ENCODE peak calls at places on chromosomes 12 and 14, in four cellular contexts. N, U, A and G are unnamed samples.
A peak's percentile ranks its signal among the peaks of the same experiment; 100 is the strongest.

GRCh38 chr12:3160081-3160480 is 82.9 kb downstream of the TSPAN9 start:
- DNase-seq in N (no peak), U (no peak), A (no peak), G (peak; percentile 49)

GRCh38 chr12:13627536-13627935 is 353.9 kb downstream of the GRIN2B start:
- DNase-seq in N (no peak), U (no peak), A (no peak), G (no peak)

GRCh38 chr12:20810487-20810886 is at the start of gene SLCO1B3:
- DNase-seq in N (no peak), U (no peak), A (no peak), G (no peak)

GRCh38 chr12:116880213-116880816 is 926 bp downstream of the HRK start:
- DNase-seq in N (no peak), U (no peak), A (no peak), G (no peak)

GRCh38 chr12:48084066-48084465 is 21.8 kb downstream of the SENP1 start:
- DNase-seq in N (no peak), U (no peak), A (no peak), G (peak; percentile 13)

GRCh38 chr12:85299058-85299457 is 19.0 kb downstream of the ALX1 start:
- DNase-seq in N (no peak), U (no peak), A (no peak), G (no peak)

GRCh38 chr14:92456215-92457017 is 57.2 kb upstream of the RIN3 start:
- DNase-seq in N (peak; percentile 53), U (no peak), A (peak; percentile 34), G (peak; percentile 70)

GRCh38 chr12:32987526-32987925 is 90.9 kb upstream of the PKP2 start:
- DNase-seq in N (no peak), U (no peak), A (no peak), G (no peak)

GRCh38 chr12:76628745-76629144 is 69.2 kb upstream of the OSBPL8 start:
- DNase-seq in N (no peak), U (no peak), A (no peak), G (no peak)

GRCh38 chr12:124411953-124412645 is 117.2 kb downstream of the RFLNA start:
- DNase-seq in N (no peak), U (no peak), A (no peak), G (no peak)

GRCh38 chr14:60254176-60254575 is 5.2 kb downstream of the PPM1A start:
- DNase-seq in N (no peak), U (no peak), A (no peak), G (no peak)

GRCh38 chr12:66740257-66740656 is 61.4 kb upstream of the GRIP1 start:
- DNase-seq in N (no peak), U (no peak), A (no peak), G (no peak)

GRCh38 chr12:4320287-4320858 is 640 bp upstream of the TIGAR start:
- DNase-seq in N (peak; percentile 25), U (no peak), A (no peak), G (no peak)

GRCh38 chr12:109883429-109883828 is 3.1 kb upstream of the GLTP start:
- DNase-seq in N (no peak), U (no peak), A (peak; percentile 25), G (no peak)

GRCh38 chr12:48789858-48790326 is 1.0 kb upstream of the ADCY6 start:
- DNase-seq in N (no peak), U (no peak), A (no peak), G (no peak)

GRCh38 chr12:57225680-57226190 is 3.8 kb upstream of the SHMT2 start:
- DNase-seq in N (no peak), U (no peak), A (no peak), G (no peak)

GRCh38 chr14:59306775-59307174 is 118.3 kb downstream of the DAAM1 start:
- DNase-seq in N (no peak), U (no peak), A (no peak), G (peak; percentile 73)

GRCh38 chr14:93201155-93201704 is 5.6 kb downstream of the GON7 start:
- DNase-seq in N (no peak), U (no peak), A (no peak), G (no peak)

GRCh38 chr12:132288516-132289188 is 40.7 kb downstream of the GALNT9 start:
- DNase-seq in N (no peak), U (no peak), A (no peak), G (no peak)

GRCh38 chr12:93780115-93780641 is 103.0 kb downstream of the CRADD start:
- DNase-seq in N (no peak), U (no peak), A (no peak), G (peak; percentile 53)

GRCh38 chr14:55688566-55688965 is 108.6 kb downstream of the KTN1 start:
- DNase-seq in N (no peak), U (no peak), A (no peak), G (no peak)

GRCh38 chr14:65414961-65415589 is 2.5 kb downstream of the FUT8 start:
- DNase-seq in N (peak; percentile 12), U (no peak), A (no peak), G (peak; percentile 50)

GRCh38 chr12:123937707-123938600 is 34.7 kb downstream of the CCDC92 start:
- DNase-seq in N (no peak), U (no peak), A (no peak), G (peak; percentile 17)

GRCh38 chr14:24246765-24247212 is 4.4 kb upstream of the TINF2 start:
- DNase-seq in N (no peak), U (peak; percentile 68), A (no peak), G (peak; percentile 25)

GRCh38 chr12:120006248-120006975 is 17.4 kb downstream of the BICDL1 start:
- DNase-seq in N (no peak), U (no peak), A (no peak), G (no peak)

GRCh38 chr12:71958457-71958856 is 19.8 kb downstream of the TPH2 start:
- DNase-seq in N (no peak), U (no peak), A (no peak), G (peak; percentile 84)

GRCh38 chr14:47917344-47917954 is 242.0 kb upstream of the MDGA2 start:
- DNase-seq in N (no peak), U (no peak), A (no peak), G (peak; percentile 13)

GRCh38 chr12:121227294-121227693 is 17.4 kb downstream of the P2RX4 start:
- DNase-seq in N (no peak), U (no peak), A (no peak), G (no peak)

GRCh38 chr12:75086086-75087038 is 123.3 kb downstream of the KCNC2 start:
- DNase-seq in N (no peak), U (no peak), A (no peak), G (peak; percentile 1)

GRCh38 chr12:12018454-12018853 is 52.3 kb upstream of the BCL2L14 start:
- DNase-seq in N (no peak), U (no peak), A (no peak), G (peak; percentile 58)

GRCh38 chr14:59632381-59632780 is 55.8 kb upstream of the CCDC175 start:
- DNase-seq in N (peak; percentile 25), U (no peak), A (peak; percentile 18), G (peak; percentile 6)

GRCh38 chr12:52832960-52833905 is 878 bp downstream of the KRT79 start:
- DNase-seq in N (no peak), U (no peak), A (no peak), G (no peak)

GRCh38 chr12:10212623-10213131 is at the start of gene GABARAPL1:
- DNase-seq in N (peak; percentile 74), U (no peak), A (peak; percentile 73), G (peak; percentile 82)

GRCh38 chr14:59328410-59328809 is 136.8 kb downstream of the GPR135 start:
- DNase-seq in N (no peak), U (no peak), A (no peak), G (peak; percentile 27)

GRCh38 chr14:79483472-79483871 is 727.8 kb downstream of the DIO2 start:
- DNase-seq in N (no peak), U (no peak), A (no peak), G (peak; percentile 93)

GRCh38 chr12:68785358-68785757 is 22.6 kb upstream of the MDM2 start:
- DNase-seq in N (no peak), U (no peak), A (no peak), G (peak; percentile 43)

GRCh38 chr12:44379827-44380226 is 496.3 kb downstream of the NELL2 start:
- DNase-seq in N (no peak), U (no peak), A (no peak), G (no peak)

DNA sequence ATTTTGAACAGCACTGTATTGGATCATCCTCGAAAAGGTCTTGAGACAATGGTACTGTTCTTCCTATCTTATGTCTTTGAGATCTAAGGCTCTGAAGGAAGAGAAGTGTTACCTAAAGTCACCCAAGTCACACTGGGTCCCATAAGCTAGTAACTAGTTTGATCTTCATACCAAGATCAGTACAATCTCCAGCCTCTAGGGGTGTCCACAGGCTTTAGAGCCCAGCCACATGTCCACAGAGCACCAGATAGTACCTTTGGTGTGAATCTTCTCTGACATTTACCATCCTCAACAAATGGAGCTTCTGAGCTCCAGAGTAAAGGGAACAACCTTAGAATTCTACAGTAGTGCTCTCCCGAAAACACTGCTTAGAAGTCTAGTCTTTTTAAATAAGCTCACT is 78.7 kb downstream of the KSR2 start:
- DNase-seq in N (peak; percentile 40), U (no peak), A (peak; percentile 22), G (no peak)
- TF ChIP-seq ELK1 in N (no peak), U (no peak), A (no peak), G (no peak)

DNA sequence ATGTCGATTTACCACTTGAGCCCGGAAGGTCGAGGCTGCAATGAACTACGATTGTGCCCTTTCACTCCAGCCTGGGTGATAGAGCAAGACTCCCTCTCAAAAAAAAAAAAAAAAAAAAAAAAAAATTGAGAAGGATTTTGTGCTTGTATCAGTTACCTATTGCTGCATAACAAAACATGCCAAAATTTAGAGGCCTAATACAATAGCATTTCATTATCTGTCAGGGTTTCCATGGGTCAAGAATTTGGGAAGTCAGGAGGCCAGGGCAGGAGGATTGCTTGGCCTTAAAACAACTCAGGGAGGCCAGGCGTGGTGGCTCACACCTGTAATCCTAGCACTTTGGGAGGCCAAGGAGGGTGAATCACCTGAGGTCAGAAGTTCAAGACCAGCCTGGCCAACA is 4.6 kb upstream of the SLC8B1 start:
- DNase-seq in N (no peak), U (no peak), A (no peak), G (no peak)
- TF ChIP-seq POLR2A in N (no peak), U (no peak), A (no peak), G (no peak)

DNA sequence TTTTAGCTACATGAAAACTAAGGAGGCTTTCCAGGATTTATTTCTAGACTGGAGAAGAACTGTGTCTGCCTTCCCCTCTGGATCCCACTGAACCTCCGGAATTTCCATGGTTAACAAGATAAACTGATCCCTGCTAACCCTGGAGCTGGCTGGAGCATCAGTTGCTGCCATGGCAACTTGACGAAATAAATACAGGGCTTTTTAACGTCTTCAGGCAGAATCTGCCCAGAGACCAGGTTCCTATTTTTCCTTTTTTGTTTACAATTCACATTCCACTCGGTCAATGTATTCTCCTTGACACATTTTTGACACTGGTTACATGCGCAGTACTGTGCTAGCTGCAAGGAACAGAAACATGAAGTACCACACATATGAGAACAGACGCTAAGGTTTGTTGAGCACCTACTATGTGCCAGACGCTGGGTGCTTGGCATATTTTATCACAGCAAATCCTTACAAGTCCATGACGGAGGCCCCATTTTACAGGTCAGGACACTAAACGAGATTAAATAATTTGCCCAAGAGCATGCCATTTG is 1.7 kb downstream of the C14orf132 start:
- DNase-seq in N (no peak), U (no peak), A (no peak), G (peak; percentile 66)
- H3K4me3 ChIP-seq in N (no peak overlapping the region), U (no peak overlapping the region), A (no peak overlapping the region), G (peak overlapping the region; percentile 98)

GRCh38 chr14:81313775-81314429 is 86.2 kb downstream of the STON2 start:
- DNase-seq in N (no peak), U (no peak), A (no peak), G (no peak)
- TF ChIP-seq ELK1 in N (no peak), U (no peak), A (no peak), G (no peak)